ENCODE peak calls at places on chromosomes 4 and X, in four cellular contexts. One of them, this sample, is unnamed.

GRCh38 chr4:155033604-155034003 is 174.8 kb upstream of the NPY2R start:
- DNase-seq in ovary: no peak
- DNase-seq in stomach: no peak
- DNase-seq in transverse colon: no peak
- DNase-seq in this sample: no peak

GRCh38 chr4:107755841-107756356 is 35.9 kb upstream of the PAPSS1 start:
- DNase-seq in stomach: no peak
- DNase-seq in transverse colon: no peak
- DNase-seq in ovary: no peak
- DNase-seq in this sample: no peak

GRCh38 chr4:96675420-96675819 is 835.5 kb downstream of the PDHA2 start:
- DNase-seq in stomach: no peak
- DNase-seq in ovary: no peak
- DNase-seq in transverse colon: no peak
- DNase-seq in this sample: no peak

GRCh38 chr4:43485196-43485595 is 592.7 kb downstream of the GRXCR1 start:
- DNase-seq in ovary: no peak
- DNase-seq in stomach: no peak
- DNase-seq in transverse colon: no peak
- DNase-seq in this sample: no peak

GRCh38 chr4:1367230-1367935 is 20.4 kb downstream of the UVSSA start:
- DNase-seq in transverse colon: no peak
- DNase-seq in stomach: no peak
- DNase-seq in ovary: peak; percentile 22
- DNase-seq in this sample: no peak

GRCh38 chr4:129140521-129140920 is 44.6 kb downstream of the C4orf33 start:
- DNase-seq in stomach: no peak
- DNase-seq in transverse colon: no peak
- DNase-seq in ovary: no peak
- DNase-seq in this sample: no peak

GRCh38 chr4:3243066-3243775 is 5.7 kb upstream of the MSANTD1 start:
- DNase-seq in ovary: no peak
- DNase-seq in transverse colon: no peak
- DNase-seq in stomach: no peak
- DNase-seq in this sample: no peak

GRCh38 chr4:56817840-56818491 is 3.5 kb downstream of the SPINK2 start:
- DNase-seq in stomach: no peak
- DNase-seq in ovary: no peak
- DNase-seq in transverse colon: no peak
- DNase-seq in this sample: no peak

GRCh38 chrX:47568656-47569295 is 7.8 kb downstream of the ARAF start:
- DNase-seq in stomach: no peak
- DNase-seq in ovary: no peak
- DNase-seq in transverse colon: no peak
- DNase-seq in this sample: no peak

GRCh38 chr4:40378619-40379018 is 43.5 kb downstream of the CHRNA9 start:
- DNase-seq in transverse colon: no peak
- DNase-seq in ovary: no peak
- DNase-seq in stomach: no peak
- DNase-seq in this sample: no peak

GRCh38 chr4:113618205-113618604 is 143.3 kb downstream of the CAMK2D start:
- DNase-seq in transverse colon: no peak
- DNase-seq in ovary: no peak
- DNase-seq in stomach: no peak
- DNase-seq in this sample: no peak

GRCh38 chrX:133090410-133090809 is 6.5 kb downstream of the USP26 start:
- DNase-seq in ovary: no peak
- DNase-seq in stomach: no peak
- DNase-seq in transverse colon: no peak
- DNase-seq in this sample: no peak

GRCh38 chr4:88007304-88008132 is at the start of gene PKD2:
- DNase-seq in stomach: peak; percentile 82
- DNase-seq in transverse colon: peak; percentile 86
- DNase-seq in ovary: peak; percentile 93
- DNase-seq in this sample: peak; percentile 92

GRCh38 chr4:85963231-85963630 is 396.6 kb downstream of the MAPK10 start:
- DNase-seq in transverse colon: no peak
- DNase-seq in stomach: no peak
- DNase-seq in ovary: no peak
- DNase-seq in this sample: no peak

GRCh38 chrX:31201503-31201902 is 129.7 kb upstream of the FTHL17 start:
- DNase-seq in transverse colon: no peak
- DNase-seq in ovary: no peak
- DNase-seq in stomach: no peak
- DNase-seq in this sample: no peak

GRCh38 chr4:18840499-18840898 is 818.9 kb upstream of the LCORL start:
- DNase-seq in ovary: no peak
- DNase-seq in transverse colon: no peak
- DNase-seq in stomach: no peak
- DNase-seq in this sample: no peak

GRCh38 chrX:121886557-121886956 is 839.1 kb downstream of the GLUD2 start:
- DNase-seq in transverse colon: no peak
- DNase-seq in stomach: no peak
- DNase-seq in ovary: no peak
- DNase-seq in this sample: no peak

GRCh38 chr4:1464581-1465171 is 58.4 kb upstream of the NKX1-1 start:
- DNase-seq in ovary: peak; percentile 22
- DNase-seq in stomach: no peak
- DNase-seq in transverse colon: no peak
- DNase-seq in this sample: no peak

GRCh38 chrX:1500701-1501624 is 36.0 kb downstream of the P2RY8 start:
- DNase-seq in ovary: no peak
- DNase-seq in transverse colon: no peak
- DNase-seq in stomach: no peak
- DNase-seq in this sample: no peak

GRCh38 chr4:110289601-110290100 is 91.2 kb upstream of the ELOVL6 start:
- DNase-seq in transverse colon: no peak
- DNase-seq in ovary: no peak
- DNase-seq in stomach: no peak
- DNase-seq in this sample: no peak

GRCh38 chr4:85783483-85783882 is 308.5 kb downstream of the ARHGAP24 start:
- DNase-seq in stomach: no peak
- DNase-seq in ovary: no peak
- DNase-seq in transverse colon: no peak
- DNase-seq in this sample: no peak

GRCh38 chr4:72525938-72526337 is 43.1 kb downstream of the ADAMTS3 start:
- DNase-seq in ovary: peak; percentile 92
- DNase-seq in stomach: no peak
- DNase-seq in transverse colon: no peak
- DNase-seq in this sample: peak; percentile 80

GRCh38 chr4:89915937-89916336 is 21.3 kb downstream of the MMRN1 start:
- DNase-seq in transverse colon: no peak
- DNase-seq in ovary: no peak
- DNase-seq in stomach: no peak
- DNase-seq in this sample: no peak

GRCh38 chrX:74579597-74580209 is 34.7 kb downstream of the RLIM start:
- DNase-seq in transverse colon: no peak
- DNase-seq in stomach: no peak
- DNase-seq in ovary: no peak
- DNase-seq in this sample: no peak

GRCh38 chr4:18020671-18021469 is 685 bp downstream of the LCORL start:
- DNase-seq in stomach: peak; percentile 44
- DNase-seq in ovary: peak; percentile 76
- DNase-seq in transverse colon: peak; percentile 70
- DNase-seq in this sample: peak; percentile 80

GRCh38 chr4:1495416-1496115 is 89.3 kb upstream of the NKX1-1 start:
- DNase-seq in stomach: no peak
- DNase-seq in transverse colon: no peak
- DNase-seq in ovary: peak; percentile 12
- DNase-seq in this sample: no peak

GRCh38 chrX:119574394-119575266 is at the start of gene UBE2A:
- DNase-seq in stomach: peak; percentile 90
- DNase-seq in ovary: peak; percentile 91
- DNase-seq in transverse colon: peak; percentile 92
- DNase-seq in this sample: peak; percentile 95

GRCh38 chr4:89316931-89317366 is 9.3 kb upstream of the GPRIN3 start:
- DNase-seq in stomach: no peak
- DNase-seq in transverse colon: no peak
- DNase-seq in ovary: no peak
- DNase-seq in this sample: no peak

GRCh38 chr4:73617256-73617655 is 3.0 kb downstream of the RASSF6 start:
- DNase-seq in transverse colon: no peak
- DNase-seq in ovary: no peak
- DNase-seq in stomach: no peak
- DNase-seq in this sample: no peak

GRCh38 chr4:75702919-75703411 is 21.4 kb upstream of the USO1 start:
- DNase-seq in stomach: no peak
- DNase-seq in ovary: no peak
- DNase-seq in transverse colon: peak; percentile 28
- DNase-seq in this sample: no peak

GRCh38 chrX:17580529-17581155 is 156.7 kb upstream of the SCML1 start:
- DNase-seq in stomach: no peak
- DNase-seq in transverse colon: no peak
- DNase-seq in ovary: no peak
- DNase-seq in this sample: no peak

GRCh38 chr4:5874811-5875465 is 17.9 kb downstream of the CRMP1 start:
- DNase-seq in stomach: no peak
- DNase-seq in transverse colon: no peak
- DNase-seq in ovary: no peak
- DNase-seq in this sample: no peak

GRCh38 chr4:683982-684571 is 4.9 kb downstream of the SLC49A3 start:
- DNase-seq in transverse colon: peak; percentile 80
- DNase-seq in stomach: peak; percentile 74
- DNase-seq in ovary: peak; percentile 67
- DNase-seq in this sample: peak; percentile 76

GRCh38 chr4:145679520-145679919 is 426 bp upstream of the C4orf51 start:
- DNase-seq in stomach: peak; percentile 32
- DNase-seq in ovary: no peak
- DNase-seq in transverse colon: no peak
- DNase-seq in this sample: peak; percentile 17

GRCh38 chrX:52341493-52341892 is 27.3 kb upstream of the XAGE2 start:
- DNase-seq in ovary: no peak
- DNase-seq in stomach: no peak
- DNase-seq in transverse colon: no peak
- DNase-seq in this sample: no peak

GRCh38 chr4:1174941-1175634 is 2.7 kb upstream of the SPON2 start:
- DNase-seq in stomach: no peak
- DNase-seq in transverse colon: no peak
- DNase-seq in ovary: no peak
- DNase-seq in this sample: no peak

GRCh38 chr4:73864973-73865372 is 4.2 kb upstream of the CXCL1 start:
- DNase-seq in stomach: no peak
- DNase-seq in ovary: no peak
- DNase-seq in transverse colon: no peak
- DNase-seq in this sample: no peak

GRCh38 chr4:27005512-27006246 is 145.0 kb downstream of the STIM2 start:
- DNase-seq in transverse colon: no peak
- DNase-seq in stomach: no peak
- DNase-seq in ovary: no peak
- DNase-seq in this sample: no peak

GRCh38 chrX:112769034-112769433 is 71.6 kb downstream of the AMOT start:
- DNase-seq in stomach: no peak
- DNase-seq in transverse colon: no peak
- DNase-seq in ovary: no peak
- DNase-seq in this sample: no peak

GRCh38 chr4:14218641-14219040 is 591.1 kb upstream of the BOD1L1 start:
- DNase-seq in ovary: no peak
- DNase-seq in transverse colon: no peak
- DNase-seq in stomach: no peak
- DNase-seq in this sample: no peak

DNA sequence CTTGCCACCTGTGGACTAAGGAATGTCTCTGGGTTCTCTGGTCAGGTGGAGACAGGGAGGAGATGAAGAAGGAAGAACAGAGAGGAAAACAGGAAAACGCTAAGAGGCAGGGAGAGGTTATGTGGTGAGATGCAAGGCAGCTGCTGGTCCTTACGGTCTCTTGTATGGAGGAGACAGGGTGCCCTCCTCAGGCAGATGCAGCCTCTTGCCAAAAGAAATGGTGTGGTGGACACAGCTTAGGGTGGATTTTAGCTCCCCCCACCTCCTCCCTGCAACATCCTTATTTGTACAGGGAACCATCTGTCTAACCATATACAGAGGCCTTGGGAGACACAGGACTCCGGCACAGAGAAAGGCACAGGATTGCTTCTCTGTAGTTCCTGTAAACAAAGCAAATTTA is 9.7 kb downstream of the OCIAD2 start:
- DNase-seq in ovary: no peak
- DNase-seq in stomach: no peak
- DNase-seq in transverse colon: no peak
- DNase-seq in this sample: no peak
- TF ChIP-seq CTCF in ovary: no peak
- TF ChIP-seq CTCF in stomach: no peak
- TF ChIP-seq CTCF in transverse colon: no peak
- TF ChIP-seq CTCF in this sample: no peak

GRCh38 chrX:72181178-72182125 is at the start of gene PIN4:
- DNase-seq in ovary: peak; percentile 92
- DNase-seq in transverse colon: peak; percentile 90
- DNase-seq in stomach: peak; percentile 84
- DNase-seq in this sample: peak; percentile 88
- TF ChIP-seq POLR2A in ovary: peak; percentile 15
- TF ChIP-seq POLR2A in transverse colon: peak; percentile 51
- TF ChIP-seq POLR2A in stomach: no peak
- TF ChIP-seq POLR2A in this sample: peak; percentile 61

GRCh38 chr4:143581331-143581961 is 67.9 kb downstream of the SMARCA5 start:
- DNase-seq in stomach: no peak
- DNase-seq in transverse colon: no peak
- DNase-seq in ovary: no peak
- DNase-seq in this sample: no peak
- TF ChIP-seq CTCF in stomach: no peak
- TF ChIP-seq CTCF in transverse colon: no peak
- TF ChIP-seq CTCF in ovary: no peak
- TF ChIP-seq CTCF in this sample: no peak

DNA sequence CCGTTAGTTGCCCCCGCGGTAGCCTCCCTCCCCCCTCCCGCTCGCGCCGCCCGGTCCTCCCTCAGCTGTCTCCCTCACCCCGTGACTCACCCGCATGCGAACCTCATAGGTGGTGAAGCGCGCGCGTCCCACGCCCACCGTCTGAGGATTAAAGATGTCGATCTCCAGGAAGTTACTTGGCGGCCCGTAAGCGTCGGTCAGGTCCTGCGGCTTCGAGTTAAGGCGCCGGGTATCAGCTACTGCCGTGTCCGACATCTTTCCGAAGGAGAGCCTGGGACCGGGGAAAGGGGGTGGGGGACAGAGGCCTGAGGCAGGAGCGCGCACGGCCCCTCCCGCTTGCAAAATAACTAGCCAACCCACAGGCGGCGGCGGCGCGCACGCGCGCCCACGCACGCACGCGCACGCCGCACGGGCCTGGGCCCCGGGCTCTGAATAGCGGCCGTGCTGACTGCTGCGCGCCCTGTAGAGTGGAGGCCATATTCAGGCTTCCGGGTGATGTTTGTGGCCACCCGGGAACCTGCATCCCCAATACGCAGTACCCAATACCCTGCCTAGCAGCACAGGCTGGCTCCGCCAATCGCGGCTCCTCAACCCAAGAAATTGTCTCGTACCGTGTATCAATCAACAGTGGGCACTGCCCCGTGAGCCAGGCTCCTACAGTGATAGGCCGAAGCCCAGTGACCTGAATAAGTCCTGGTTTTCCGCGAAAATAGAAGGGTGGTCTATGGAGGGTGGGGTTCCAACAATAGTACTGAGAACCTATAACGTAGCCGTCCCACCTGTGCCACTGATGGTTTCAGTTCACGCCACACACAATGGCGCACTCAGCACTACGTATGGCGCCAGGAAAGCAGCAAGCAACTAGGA is at the start of gene SNX12:
- DNase-seq in ovary: peak; percentile 92
- DNase-seq in transverse colon: peak; percentile 91
- DNase-seq in stomach: peak; percentile 90
- DNase-seq in this sample: peak; percentile 91
- TF ChIP-seq POLR2A in ovary: peak; percentile 54
- TF ChIP-seq POLR2A in transverse colon: peak; percentile 59
- TF ChIP-seq POLR2A in stomach: no peak
- TF ChIP-seq POLR2A in this sample: no peak

GRCh38 chr4:123588631-123589223 is 192.1 kb downstream of the SPRY1 start:
- DNase-seq in transverse colon: peak; percentile 18
- DNase-seq in stomach: no peak
- DNase-seq in ovary: no peak
- DNase-seq in this sample: peak; percentile 27
- TF ChIP-seq CTCF in transverse colon: no peak
- TF ChIP-seq CTCF in stomach: no peak
- TF ChIP-seq CTCF in ovary: no peak
- TF ChIP-seq CTCF in this sample: no peak